ENCODE peak calls at places on chromosomes 13 and 19, in seven cellular contexts. I, L, K, B, C, G and N are unnamed samples.

GRCh38 chr19:50189326-50189725 is 14.1 kb upstream of the MYH14 start:
- DNase-seq in C (no peak), L (no peak), K (no peak), I (no peak), G (no peak), B (no peak), N (no peak)

GRCh38 chr13:98143601-98144500 is 957 bp downstream of the FARP1 start:
- DNase-seq in C (peak; percentile 15), B (no peak), K (no peak), G (no peak), I (peak; percentile 51), L (peak; percentile 44), N (peak; percentile 16)

GRCh38 chr13:45564108-45564507 is 51.4 kb downstream of the ERICH6B start:
- DNase-seq in I (peak; percentile 50), B (no peak), K (no peak), G (no peak), L (peak; percentile 81), C (no peak), N (peak; percentile 71)

GRCh38 chr19:7251502-7251901 is 42.7 kb downstream of the INSR start:
- DNase-seq in K (no peak), C (no peak), L (no peak), G (no peak), B (no peak), I (no peak), N (no peak)

GRCh38 chr13:79837741-79838450 is 356.9 kb downstream of the NDFIP2 start:
- DNase-seq in C (no peak), L (peak; percentile 75), K (no peak), G (no peak), I (peak; percentile 42), B (peak; percentile 85), N (peak; percentile 17)

GRCh38 chr13:66237411-66238062 is 992.6 kb downstream of the PCDH9 start:
- DNase-seq in I (no peak), L (no peak), C (no peak), B (no peak), G (no peak), K (no peak), N (no peak)

GRCh38 chr19:33734913-33735312 is 61.8 kb upstream of the KCTD15 start:
- DNase-seq in I (no peak), B (no peak), K (no peak), L (no peak), G (no peak), C (no peak), N (no peak)

GRCh38 chr19:47093841-47094240 is 19.7 kb downstream of the ZC3H4 start:
- DNase-seq in G (no peak), K (no peak), B (no peak), C (no peak), I (no peak), L (no peak), N (no peak)

GRCh38 chr19:36973844-36974195 is 57.7 kb downstream of the ZNF568 start:
- DNase-seq in I (no peak), B (no peak), K (no peak), L (no peak), C (no peak), G (no peak), N (no peak)

GRCh38 chr19:14472202-14472961 is 2.8 kb downstream of the PTGER1 start:
- DNase-seq in K (peak; percentile 42), I (no peak), C (peak; percentile 38), B (no peak), G (peak; percentile 74), L (peak; percentile 18), N (peak; percentile 72)

GRCh38 chr13:52851153-52851962 is 2.9 kb upstream of the PCDH8 start:
- DNase-seq in K (peak; percentile 41), I (peak; percentile 12), C (no peak), B (no peak), L (no peak), G (no peak), N (no peak)

GRCh38 chr19:18450934-18451836 is 13.3 kb upstream of the ISYNA1 start:
- DNase-seq in I (peak; percentile 53), G (peak; percentile 62), K (peak; percentile 53), L (peak; percentile 64), B (peak; percentile 70), C (peak; percentile 89), N (peak; percentile 82)